ENCODE peak calls at places on chromosomes 1 and 21, in four cellular contexts. R, T, C and I are unnamed samples. For H3K27me3, the result is how much of the 10 kb centered on the place peaks cover.

GRCh38 chr1:116503535-116504307 is 67.1 kb downstream of the CD58 start:
- DNase-seq in R (no peak), T (no peak), C (no peak), I (no peak)

GRCh38 chr1:233627376-233627775 is 13.5 kb downstream of the KCNK1 start:
- DNase-seq in R (no peak), T (no peak), C (no peak), I (no peak)

GRCh38 chr1:155645648-155646047 is 35.6 kb downstream of the MSTO1 start:
- DNase-seq in R (no peak), T (no peak), C (no peak), I (peak)

GRCh38 chr21:30345014-30345413 is 3.4 kb downstream of the KRTAP23-1 start:
- DNase-seq in R (no peak), T (no peak), C (no peak), I (no peak)

GRCh38 chr21:27677547-27677946 is 710.7 kb upstream of the ADAMTS5 start:
- DNase-seq in R (no peak), T (no peak), C (no peak), I (no peak)

GRCh38 chr21:34022557-34023335 is 50.6 kb upstream of the MRPS6 start:
- DNase-seq in R (no peak), T (no peak), C (no peak), I (no peak)

GRCh38 chr1:198467907-198468306 is 72.6 kb downstream of the ATP6V1G3 start:
- DNase-seq in R (no peak), T (no peak), C (no peak), I (peak)

GRCh38 chr1:160120797-160121196 is 5.2 kb downstream of the ATP1A2 start:
- DNase-seq in R (no peak), T (no peak), C (no peak), I (no peak)

GRCh38 chr1:91791103-91791502 is 94.8 kb downstream of the TGFBR3 start:
- DNase-seq in R (no peak), T (no peak), C (no peak), I (no peak)

GRCh38 chr1:229440821-229441537 is 7.1 kb upstream of the ACTA1 start:
- DNase-seq in R (no peak), T (no peak), C (no peak), I (peak)

GRCh38 chr1:34270181-34270580 is 93.5 kb downstream of the C1orf94 start:
- DNase-seq in R (no peak), T (no peak), C (no peak), I (peak)

GRCh38 chr1:74340656-74341055 is 105.5 kb downstream of the TNNI3K start:
- DNase-seq in R (no peak), T (no peak), C (no peak), I (no peak)

GRCh38 chr1:179178965-179179364 is 50.5 kb downstream of the ABL2 start:
- DNase-seq in R (no peak), T (no peak), C (no peak), I (peak)

GRCh38 chr1:179177182-179177581 is 52.3 kb downstream of the ABL2 start:
- DNase-seq in R (no peak), T (no peak), C (no peak), I (peak)

GRCh38 chr1:179178135-179178630 is 51.3 kb downstream of the ABL2 start:
- DNase-seq in R (no peak), T (no peak), C (no peak), I (peak)

GRCh38 chr1:179177614-179178013 is 51.9 kb downstream of the ABL2 start:
- DNase-seq in R (no peak), T (no peak), C (no peak), I (no peak)

GRCh38 chr1:179175011-179175934 is 54.2 kb downstream of the ABL2 start:
- DNase-seq in R (no peak), T (no peak), C (no peak), I (peak)
- H3K27ac ChIP-seq in R (no peak), T (peak), C (no peak), I (peak)

GRCh38 chr1:65623895-65624294 is 168.8 kb upstream of the PDE4B start:
- DNase-seq in R (no peak), T (no peak), C (no peak), I (no peak)

GRCh38 chr1:65630855-65631254 is 161.8 kb upstream of the PDE4B start:
- DNase-seq in R (no peak), T (no peak), C (no peak), I (peak)

GRCh38 chr1:65626003-65626402 is 166.7 kb upstream of the PDE4B start:
- DNase-seq in R (no peak), T (no peak), C (no peak), I (no peak)

GRCh38 chr1:65629788-65630187 is 162.9 kb upstream of the PDE4B start:
- DNase-seq in R (no peak), T (no peak), C (no peak), I (no peak)

DNA sequence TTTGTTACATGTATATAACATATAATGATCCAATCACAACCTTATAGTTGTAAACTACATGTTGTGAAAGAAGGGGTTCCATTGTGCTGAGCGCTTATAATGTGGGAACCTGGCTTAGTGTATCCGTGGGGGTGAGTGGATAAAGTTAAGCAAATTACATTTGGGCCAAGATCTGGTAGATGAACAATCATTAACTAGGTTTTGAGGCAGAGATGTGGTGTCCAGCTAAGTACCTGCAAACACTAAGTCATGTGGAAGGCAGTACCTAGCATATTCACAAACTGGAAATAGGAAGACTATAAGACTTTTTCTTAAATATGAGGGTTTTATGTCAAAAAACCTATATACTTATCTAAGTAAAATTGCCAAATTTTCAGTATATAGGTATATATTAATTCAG is 167.2 kb upstream of the PDE4B start:
- DNase-seq in R (no peak), T (no peak), C (no peak), I (no peak)
- H3K27me3 ChIP-seq in R (under half), T (under half), C (under half), I (under half)

GRCh38 chr1:31781138-31782065 is 17.3 kb upstream of the ADGRB2 start:
- DNase-seq in R (no peak), T (no peak), C (no peak), I (peak)

GRCh38 chr1:31779687-31780086 is 15.5 kb upstream of the ADGRB2 start:
- DNase-seq in R (no peak), T (no peak), C (no peak), I (no peak)

GRCh38 chr1:31780632-31781031 is 16.5 kb upstream of the ADGRB2 start:
- DNase-seq in R (no peak), T (no peak), C (no peak), I (no peak)

GRCh38 chr1:31776511-31776910 is 12.4 kb upstream of the ADGRB2 start:
- DNase-seq in R (no peak), T (no peak), C (no peak), I (no peak)

DNA sequence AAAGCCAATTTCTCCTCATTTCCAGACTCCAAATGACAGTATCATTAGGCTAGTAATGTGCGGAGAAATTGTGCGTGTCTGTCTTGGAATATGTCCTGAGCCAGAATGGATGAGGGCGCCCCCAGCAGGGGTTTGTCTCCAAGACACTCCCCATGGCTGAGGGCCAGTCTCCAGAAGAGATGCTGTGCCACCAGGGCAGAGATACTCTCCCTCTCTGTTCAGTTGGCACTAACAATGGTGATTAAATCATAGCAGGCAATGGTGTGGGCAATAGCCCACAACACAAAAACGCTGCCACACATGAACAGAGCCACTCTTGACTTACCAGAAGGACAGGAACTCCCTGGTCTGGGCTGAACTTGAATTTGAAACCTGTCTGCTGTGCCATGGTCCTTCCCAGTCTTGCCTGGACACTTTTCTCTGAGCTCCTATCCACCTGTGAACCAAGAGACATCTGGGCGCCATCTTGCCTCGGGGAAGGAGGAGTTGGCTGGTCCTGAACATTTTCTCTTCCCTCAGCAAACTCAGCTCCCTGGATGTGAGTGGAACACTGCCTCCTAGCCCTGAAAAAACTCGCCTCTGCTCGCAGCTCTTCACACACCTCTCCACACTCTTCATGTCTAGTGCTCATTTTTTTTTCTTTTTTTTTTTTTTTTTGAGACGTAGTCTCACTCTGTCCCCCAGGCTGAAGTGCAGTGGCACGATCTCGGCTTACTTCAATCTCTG is 14.8 kb upstream of the ADGRB2 start:
- DNase-seq in R (no peak), T (no peak), C (no peak), I (no peak)
- TF ChIP-seq CTCF in R (no peak), T (no peak), C (no peak), I (no peak)

GRCh38 chr1:167456926-167457325 is 61.4 kb downstream of the CD247 start:
- DNase-seq in R (no peak), T (no peak), C (no peak), I (no peak)
- H3K27ac ChIP-seq in R (peak), T (no peak), C (no peak), I (no peak)

DNA sequence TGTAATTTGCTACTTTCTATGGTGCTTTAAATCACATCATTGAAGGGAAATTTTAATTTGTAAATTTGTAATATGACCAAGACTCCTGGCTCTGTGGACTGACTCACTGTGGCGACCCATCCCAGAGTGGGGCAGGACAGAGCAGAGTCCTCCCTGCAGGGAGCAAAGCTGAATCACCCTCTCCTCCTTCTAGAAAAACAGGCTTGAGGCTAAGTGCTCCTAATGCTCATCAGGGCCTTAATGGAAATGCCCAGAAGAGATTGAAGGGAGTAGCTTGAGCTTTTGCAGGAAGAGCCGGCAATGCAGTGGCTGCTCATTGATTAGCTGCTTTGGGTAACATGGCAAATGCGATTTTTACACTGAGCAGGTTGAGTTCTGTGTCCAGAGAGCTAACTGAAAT is 16.8 kb downstream of the S100A10 start:
- DNase-seq in R (no peak), T (no peak), C (no peak), I (peak)
- H3K27me3 ChIP-seq in R (under half), T (under half), C (under half), I (under half)

GRCh38 chr1:118302145-118302544 is 117.1 kb upstream of the SPAG17 start:
- DNase-seq in R (no peak), T (no peak), C (no peak), I (no peak)

GRCh38 chr1:118300808-118301207 is 115.8 kb upstream of the SPAG17 start:
- DNase-seq in R (no peak), T (no peak), C (no peak), I (no peak)

GRCh38 chr1:118303534-118303933 is 118.5 kb upstream of the SPAG17 start:
- DNase-seq in R (no peak), T (no peak), C (no peak), I (no peak)

DNA sequence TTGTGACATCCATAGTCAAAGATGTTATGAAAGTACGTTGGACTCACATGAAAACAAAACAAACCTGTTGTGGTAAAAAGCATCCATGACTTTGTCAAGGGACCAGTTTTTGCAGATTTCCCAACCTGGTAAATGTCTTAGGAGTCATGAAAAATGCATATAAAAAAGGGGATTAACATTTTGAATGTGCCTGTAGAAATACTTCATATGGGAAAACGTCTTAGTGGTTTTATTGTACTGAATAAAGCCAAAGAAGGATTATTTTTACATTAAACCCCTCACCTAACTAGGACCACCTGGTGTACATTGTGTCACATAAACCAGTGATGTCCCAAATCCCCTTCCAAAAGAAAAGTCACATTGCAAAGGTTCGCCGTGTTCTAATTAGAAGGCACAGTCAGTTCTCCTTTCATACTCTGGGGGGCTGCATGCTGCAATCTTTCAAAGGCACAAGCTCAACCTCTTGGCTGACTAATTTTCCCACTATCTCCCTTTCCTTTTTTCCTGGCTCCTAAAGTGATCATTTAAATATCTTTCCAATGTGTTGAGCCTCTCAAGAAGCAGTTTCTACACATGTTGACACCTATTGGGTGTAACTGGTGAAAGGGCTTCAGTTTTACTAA is 119.8 kb upstream of the SPAG17 start:
- DNase-seq in R (no peak), T (no peak), C (no peak), I (peak)
- TF ChIP-seq CTCF in R (no peak), T (peak), C (no peak), I (no peak)

GRCh38 chr1:150511985-150512660 is 3.4 kb upstream of the FALEC start:
- DNase-seq in R (no peak), T (no peak), C (no peak), I (no peak)

GRCh38 chr1:150512846-150513245 is 2.7 kb upstream of the FALEC start:
- DNase-seq in R (no peak), T (no peak), C (no peak), I (no peak)

GRCh38 chr1:150514260-150514659 is 1.3 kb upstream of the FALEC start:
- DNase-seq in R (no peak), T (no peak), C (no peak), I (no peak)

GRCh38 chr1:150514913-150515327 is 632 bp upstream of the FALEC start:
- DNase-seq in R (no peak), T (no peak), C (no peak), I (no peak)

DNA sequence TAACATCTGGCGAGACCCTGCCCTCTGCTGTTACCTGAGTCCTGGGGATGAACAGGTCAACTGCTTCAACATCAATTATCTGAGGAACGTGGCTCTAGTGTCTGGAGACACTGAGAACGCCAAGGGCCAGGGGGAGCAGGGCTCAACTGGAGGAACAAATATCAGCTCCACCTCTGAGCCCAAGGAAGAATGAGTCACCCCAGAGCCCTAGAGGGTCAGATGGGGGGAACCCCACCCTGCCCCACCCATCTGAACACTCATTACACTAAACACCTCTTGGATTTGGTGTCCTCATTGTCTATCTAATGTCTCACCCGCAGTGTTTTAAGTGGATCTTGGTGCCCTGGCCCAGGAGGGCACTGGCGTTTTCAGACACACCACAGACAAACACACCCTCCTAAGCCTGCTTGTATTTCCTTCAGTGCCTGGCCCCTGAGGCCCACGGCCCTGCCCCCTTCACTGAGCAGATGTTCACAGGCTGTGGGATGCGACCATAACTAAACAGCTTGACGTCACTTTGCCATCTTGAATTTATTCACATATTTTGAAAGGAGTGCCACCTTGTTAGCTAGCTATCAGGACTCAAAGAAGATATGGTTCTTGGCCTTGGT is 2.2 kb upstream of the FALEC start:
- DNase-seq in R (no peak), T (no peak), C (no peak), I (no peak)
- H3K27ac ChIP-seq in R (no peak), T (peak), C (no peak), I (no peak)